ENCODE peak calls at places on chromosomes 6 and 20, in seven cellular contexts. B, T, Q, X, P, S and M are unnamed samples.

GRCh38 chr20:40956926-40957760 is 71.5 kb upstream of the TOP1 start:
- DNase-seq in Q (no peak), S (no peak), B (no peak), X (peak; percentile 29), P (no peak), T (no peak), M (no peak)

GRCh38 chr20:11296221-11296620 is 621.5 kb upstream of the BTBD3 start:
- DNase-seq in T (no peak), X (no peak), B (no peak), S (no peak), P (no peak), Q (no peak), M (no peak)

GRCh38 chr6:113856011-113856551 is 1.1 kb upstream of the MARCKS start:
- DNase-seq in P (peak; percentile 58), X (peak; percentile 54), Q (peak; percentile 67), T (no peak), B (peak; percentile 40), S (peak; percentile 23), M (no peak)

GRCh38 chr6:132333639-132334516 is 67.4 kb downstream of the MOXD1 start:
- DNase-seq in S (peak; percentile 49), B (no peak), X (peak; percentile 88), P (no peak), Q (peak; percentile 21), T (no peak), M (no peak)

GRCh38 chr6:137866200-137866913 is 702 bp upstream of the TNFAIP3 start:
- DNase-seq in P (no peak), X (peak; percentile 79), S (no peak), B (peak; percentile 53), Q (peak; percentile 35), T (peak; percentile 43), M (no peak)

GRCh38 chr6:130178692-130179091 is 44.1 kb downstream of the SAMD3 start:
- DNase-seq in B (no peak), Q (no peak), X (no peak), P (no peak), T (no peak), S (peak; percentile 5), M (no peak)

GRCh38 chr20:62774076-62774714 is 22.1 kb upstream of the MRGBP start:
- DNase-seq in S (no peak), B (no peak), Q (no peak), T (peak; percentile 17), X (no peak), P (no peak), M (no peak)

GRCh38 chr6:129608886-129609540 is 101.0 kb downstream of the ARHGAP18 start:
- DNase-seq in S (no peak), P (no peak), Q (peak; percentile 38), X (no peak), T (no peak), B (no peak), M (no peak)

GRCh38 chr6:118263929-118264486 is 284.1 kb upstream of the PLN start:
- DNase-seq in B (no peak), T (no peak), S (no peak), P (peak; percentile 12), Q (peak; percentile 68), X (peak; percentile 62), M (no peak)

GRCh38 chr6:72683797-72684196 is 61.9 kb downstream of the KCNQ5 start:
- DNase-seq in Q (no peak), P (peak; percentile 78), S (no peak), X (no peak), B (no peak), T (no peak), M (peak; percentile 39)

GRCh38 chr20:2602746-2603145 is 49.7 kb upstream of the NOP56 start:
- DNase-seq in Q (no peak), P (no peak), S (no peak), B (no peak), T (no peak), X (no peak), M (no peak)

GRCh38 chr20:32522525-32522774 is 62.7 kb downstream of the NOL4L start:
- DNase-seq in Q (no peak), S (no peak), P (no peak), X (no peak), B (no peak), T (no peak), M (no peak)

GRCh38 chr6:130466744-130467052 is 100.9 kb downstream of the TMEM200A start:
- DNase-seq in Q (no peak), P (no peak), B (no peak), T (no peak), S (no peak), X (no peak), M (no peak)

GRCh38 chr6:21850682-21851081 is 257.1 kb downstream of the SOX4 start:
- DNase-seq in B (no peak), Q (no peak), S (no peak), X (no peak), T (no peak), P (no peak), M (no peak)

GRCh38 chr6:78810146-78810545 is 57.2 kb upstream of the IRAK1BP1 start:
- DNase-seq in S (peak; percentile 8), T (no peak), X (no peak), Q (peak; percentile 45), B (no peak), P (peak; percentile 32), M (no peak)

GRCh38 chr6:95176322-95176721 is 401.0 kb upstream of the MANEA start:
- DNase-seq in X (no peak), S (no peak), Q (peak; percentile 75), P (no peak), T (no peak), B (no peak), M (no peak)

GRCh38 chr6:64932486-64932885 is 774.5 kb downstream of the EYS start:
- DNase-seq in Q (no peak), S (no peak), T (no peak), P (no peak), X (no peak), B (no peak), M (no peak)

GRCh38 chr6:2865270-2866182 is 23.9 kb upstream of the SERPINB1 start:
- DNase-seq in P (no peak), T (no peak), X (no peak), S (no peak), B (no peak), Q (no peak), M (no peak)

GRCh38 chr6:63795006-63795405 is 159.4 kb downstream of the PHF3 start:
- DNase-seq in X (no peak), Q (peak; percentile 66), T (no peak), S (no peak), B (no peak), P (no peak), M (no peak)

GRCh38 chr6:113707194-113707593 is 150.0 kb upstream of the MARCKS start:
- DNase-seq in Q (peak; percentile 14), P (no peak), S (no peak), B (no peak), T (no peak), X (no peak), M (no peak)

GRCh38 chr6:5132741-5133140 is 47.6 kb downstream of the PPP1R3G start:
- DNase-seq in P (peak; percentile 92), B (peak; percentile 74), Q (peak; percentile 54), T (no peak), X (peak; percentile 90), S (no peak), M (peak; percentile 74)

GRCh38 chr20:35991142-35991771 is 22.9 kb downstream of the CNBD2 start:
- DNase-seq in X (no peak), S (peak; percentile 79), P (peak; percentile 31), T (no peak), B (no peak), Q (peak; percentile 39), M (no peak)

GRCh38 chr20:62832212-62832922 is 15.5 kb downstream of the COL9A3 start:
- DNase-seq in S (no peak), X (no peak), T (peak; percentile 2), P (peak; percentile 67), B (peak; percentile 67), Q (peak; percentile 72), M (peak; percentile 45)

GRCh38 chr6:119261944-119262284 is 87.6 kb downstream of the MAN1A1 start:
- DNase-seq in Q (no peak), T (no peak), X (no peak), S (no peak), P (no peak), B (no peak), M (no peak)

GRCh38 chr20:15113374-15113773 is 776.0 kb upstream of the FLRT3 start:
- DNase-seq in Q (no peak), X (no peak), T (no peak), P (no peak), B (no peak), S (no peak), M (no peak)

GRCh38 chr6:127053032-127053908 is 65.2 kb upstream of the RSPO3 start:
- DNase-seq in Q (peak; percentile 23), P (no peak), B (no peak), T (no peak), S (no peak), X (no peak), M (no peak)

GRCh38 chr6:16239798-16240123 is 1.4 kb downstream of the GMPR start:
- DNase-seq in S (no peak), T (no peak), X (peak; percentile 90), P (no peak), Q (no peak), B (no peak), M (no peak)

GRCh38 chr6:16238057-16238657 is at the start of gene GMPR:
- DNase-seq in T (peak; percentile 73), Q (peak; percentile 53), S (no peak), X (peak; percentile 87), P (peak; percentile 65), B (peak; percentile 88), M (peak; percentile 33)

GRCh38 chr6:16238658-16239089 is 287 bp downstream of the GMPR start:
- DNase-seq in S (no peak), P (no peak), X (no peak), B (no peak), Q (no peak), T (peak; percentile 24), M (no peak)

GRCh38 chr6:16240618-16241320 is 2.4 kb downstream of the GMPR start:
- DNase-seq in X (no peak), Q (no peak), P (no peak), S (no peak), B (no peak), T (no peak), M (no peak)

GRCh38 chr6:16239090-16239797 is 857 bp downstream of the GMPR start:
- DNase-seq in Q (peak; percentile 50), X (peak; percentile 74), P (no peak), B (peak; percentile 71), T (no peak), S (no peak), M (no peak)
- TF ChIP-seq CTCF in Q (peak; percentile 46), X (peak; percentile 69), P (no peak), B (no peak), T (no peak), S (no peak), M (peak; percentile 25)

GRCh38 chr6:103937389-103937788 is 922.3 kb downstream of the HACE1 start:
- DNase-seq in T (no peak), X (no peak), P (no peak), Q (no peak), S (no peak), B (no peak), M (no peak)
- H3K4me3 ChIP-seq in T (no peak overlapping the region), X (no peak overlapping the region), P (no peak overlapping the region), Q (no peak overlapping the region), S (no peak overlapping the region), B (no peak overlapping the region), M (no peak overlapping the region)

GRCh38 chr20:44598413-44599290 is 16.3 kb downstream of the PKIG start:
- DNase-seq in Q (peak; percentile 92), B (peak; percentile 34), P (peak; percentile 68), X (no peak), S (no peak), T (no peak), M (no peak)
- TF ChIP-seq CTCF in Q (peak; percentile 36), B (no peak), P (peak; percentile 27), X (no peak), S (no peak), T (peak; percentile 13), M (peak; percentile 52)

GRCh38 chr6:27471365-27472115 is 1.4 kb downstream of the ZNF184 start:
- DNase-seq in T (no peak), Q (no peak), X (no peak), B (no peak), P (no peak), S (no peak), M (no peak)
- H3K4me3 ChIP-seq in T (peak overlapping the region; percentile 80), Q (peak overlapping the region; percentile 76), X (peak overlapping the region; percentile 92), B (peak overlapping the region; percentile 92), P (peak overlapping the region; percentile 74), S (peak overlapping the region; percentile 73), M (peak overlapping the region; percentile 79)